ENCODE peak calls at places on chromosomes 11 and 22, in four cellular contexts. B, T, S and P are unnamed samples.

GRCh38 chr22:44313385-44314006 is 745 bp upstream of the SHISAL1 start:
- DNase-seq in B (no peak), T (no peak), S (no peak), P (no peak)

GRCh38 chr11:103109818-103110388 is 677 bp downstream of the DYNC2H1 start:
- DNase-seq in B (no peak), T (no peak), S (peak; percentile 15), P (no peak)

GRCh38 chr11:95147364-95147905 is 57.8 kb downstream of the ENDOD1 start:
- DNase-seq in B (no peak), T (no peak), S (peak; percentile 92), P (no peak)

GRCh38 chr11:45994421-45995341 is 72.2 kb downstream of the LARGE2 start:
- DNase-seq in B (no peak), T (no peak), S (peak; percentile 55), P (no peak)

GRCh38 chr11:79121351-79121750 is 319.5 kb downstream of the TENM4 start:
- DNase-seq in B (no peak), T (no peak), S (no peak), P (no peak)

GRCh38 chr22:46660604-46661201 is 40.5 kb downstream of the GRAMD4 start:
- DNase-seq in B (no peak), T (no peak), S (no peak), P (no peak)

GRCh38 chr11:119774180-119774763 is 45.3 kb upstream of the NECTIN1 start:
- DNase-seq in B (peak; percentile 53), T (no peak), S (peak; percentile 39), P (no peak)

GRCh38 chr11:13897606-13898276 is 64.8 kb upstream of the SPON1 start:
- DNase-seq in B (no peak), T (no peak), S (no peak), P (no peak)

GRCh38 chr11:70074701-70075100 is 3.4 kb upstream of the ANO1 start:
- DNase-seq in B (no peak), T (no peak), S (no peak), P (no peak)

GRCh38 chr11:104254347-104254746 is 90.4 kb upstream of the PDGFD start:
- DNase-seq in B (peak; percentile 39), T (peak; percentile 65), S (peak; percentile 29), P (no peak)

GRCh38 chr11:131914299-131914902 is 544.0 kb downstream of the NTM start:
- DNase-seq in B (no peak), T (no peak), S (peak; percentile 43), P (no peak)

GRCh38 chr11:2650343-2650867 is 49.4 kb downstream of the KCNQ1OT1 start:
- DNase-seq in B (no peak), T (no peak), S (no peak), P (no peak)

GRCh38 chr11:69699213-69699612 is 4.6 kb downstream of the FGF19 start:
- DNase-seq in B (no peak), T (no peak), S (no peak), P (no peak)

GRCh38 chr22:18065256-18065655 is 12.5 kb upstream of the PEX26 start:
- DNase-seq in B (no peak), T (no peak), S (no peak), P (no peak)

GRCh38 chr11:45894555-45895247 is 9.2 kb downstream of the MAPK8IP1 start:
- DNase-seq in B (no peak), T (no peak), S (no peak), P (no peak)

GRCh38 chr11:100863080-100863581 is 176.0 kb downstream of the ARHGAP42 start:
- DNase-seq in B (no peak), T (no peak), S (peak; percentile 89), P (peak; percentile 97)

GRCh38 chr11:115502636-115503082 is 1.6 kb downstream of the CADM1 start:
- DNase-seq in B (no peak), T (no peak), S (no peak), P (no peak)

GRCh38 chr11:45094958-45095690 is 51.3 kb upstream of the PRDM11 start:
- DNase-seq in B (no peak), T (no peak), S (no peak), P (no peak)

GRCh38 chr11:124602193-124602592 is 9.0 kb upstream of the PANX3 start:
- DNase-seq in B (no peak), T (no peak), S (peak; percentile 72), P (no peak)

GRCh38 chr22:24997023-24997422 is 44.5 kb downstream of the KIAA1671 start:
- DNase-seq in B (no peak), T (no peak), S (no peak), P (no peak)

GRCh38 chr11:103940542-103940941 is 95.9 kb upstream of the DDI1 start:
- DNase-seq in B (no peak), T (no peak), S (no peak), P (peak; percentile 29)

GRCh38 chr11:103700605-103701004 is 335.8 kb upstream of the DDI1 start:
- DNase-seq in B (no peak), T (no peak), S (peak; percentile 92), P (peak; percentile 36)

GRCh38 chr11:127609025-127609788 is 608.6 kb upstream of the KIRREL3 start:
- DNase-seq in B (no peak), T (no peak), S (no peak), P (no peak)
- TF ChIP-seq CTCF in B (no peak), T (no peak), S (no peak), P (no peak)

GRCh38 chr11:12573707-12574106 is 100.5 kb upstream of the TEAD1 start:
- DNase-seq in B (no peak), T (no peak), S (no peak), P (no peak)

GRCh38 chr11:12581923-12582322 is 92.3 kb upstream of the TEAD1 start:
- DNase-seq in B (no peak), T (no peak), S (peak; percentile 74), P (no peak)

GRCh38 chr11:12577746-12578644 is 96.2 kb upstream of the TEAD1 start:
- DNase-seq in B (no peak), T (no peak), S (no peak), P (no peak)
- TF ChIP-seq CTCF in B (peak; percentile 35), T (peak; percentile 20), S (no peak), P (no peak)

DNA sequence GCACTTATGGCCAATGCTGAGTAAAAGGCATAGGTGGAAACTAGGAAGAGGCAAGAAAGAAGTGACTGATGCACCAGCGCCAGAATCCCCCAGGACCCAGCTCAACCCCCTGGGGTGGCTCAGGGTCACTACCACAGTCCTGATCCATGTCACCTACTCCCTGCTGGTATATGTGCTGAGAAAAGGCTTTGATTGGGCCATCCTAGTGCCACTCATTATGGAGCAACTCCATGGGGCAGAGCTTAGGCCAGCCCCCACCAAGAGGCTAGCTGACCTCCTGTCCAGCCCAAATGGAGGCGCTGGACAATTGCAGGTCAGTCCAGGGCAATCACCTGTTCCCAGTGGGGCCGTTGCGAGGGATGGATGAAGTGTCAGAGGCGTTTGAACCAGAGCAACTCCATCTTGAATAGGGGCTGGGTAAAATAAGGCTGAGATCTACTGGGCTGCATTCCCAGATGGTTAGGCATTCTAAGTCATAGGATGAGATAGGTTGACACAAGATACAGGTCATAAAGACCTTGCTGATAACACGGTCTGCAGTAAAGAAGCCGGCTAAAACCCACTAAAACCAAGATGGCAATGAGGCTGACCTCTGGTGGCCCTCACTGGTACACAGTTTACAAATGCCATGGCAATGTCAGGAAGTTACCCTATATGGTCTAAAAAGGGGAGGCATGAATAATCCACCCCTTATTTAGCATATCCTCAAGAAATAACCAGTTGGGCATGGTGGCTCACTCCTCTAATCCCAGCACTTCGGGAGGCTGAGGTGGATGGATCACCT is 20.6 kb upstream of the DAGLA start:
- DNase-seq in B (no peak), T (no peak), S (peak; percentile 19), P (no peak)
- TF ChIP-seq CTCF in B (no peak), T (peak; percentile 33), S (no peak), P (no peak)

DNA sequence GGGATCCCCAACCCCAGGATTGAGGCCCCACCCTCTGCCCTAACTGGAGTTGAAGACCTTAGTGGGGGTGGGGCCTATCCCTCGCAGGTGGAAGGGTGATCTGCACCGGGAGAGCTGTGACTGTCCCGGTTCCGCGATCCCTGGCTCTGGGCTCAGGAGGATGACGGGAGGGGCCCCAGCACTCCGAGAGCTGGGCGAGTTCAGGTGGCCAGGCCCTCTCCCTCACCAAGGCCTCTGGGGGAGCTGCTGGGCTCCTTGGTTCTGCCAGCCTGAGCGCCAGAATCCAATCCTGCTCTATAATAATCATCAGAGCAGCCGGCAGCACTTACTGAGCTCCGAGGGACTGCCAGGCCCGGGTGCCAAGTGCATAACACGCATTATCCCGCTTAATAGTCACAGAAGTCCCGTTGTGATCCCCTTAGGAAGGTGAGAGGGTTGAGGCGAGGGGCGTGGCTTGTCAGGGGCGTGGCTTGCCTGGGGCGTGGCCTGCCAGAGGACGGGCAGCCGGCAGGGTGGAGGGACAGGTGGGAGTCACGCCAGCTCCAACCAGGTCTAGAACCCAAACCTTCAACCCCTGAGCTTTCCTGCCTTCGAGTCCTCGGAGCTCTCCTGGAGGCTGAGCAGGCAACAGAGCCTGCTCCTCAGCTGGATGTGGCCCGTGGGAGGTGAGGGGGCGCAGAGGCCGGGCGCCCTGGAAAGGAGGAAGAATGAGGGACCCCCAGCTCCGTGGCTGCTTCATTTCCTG is 7.2 kb upstream of the SYT7 start:
- DNase-seq in B (no peak), T (no peak), S (peak; percentile 38), P (no peak)
- TF ChIP-seq CTCF in B (peak; percentile 44), T (peak; percentile 44), S (peak; percentile 21), P (peak; percentile 26)

GRCh38 chr11:57324154-57324885 is 432 bp downstream of the TNKS1BP1 start:
- DNase-seq in B (peak; percentile 74), T (no peak), S (peak; percentile 50), P (no peak)

GRCh38 chr11:57324886-57325734 is at the start of gene TNKS1BP1:
- DNase-seq in B (peak; percentile 96), T (peak; percentile 95), S (peak; percentile 95), P (peak; percentile 95)

GRCh38 chr11:57322881-57323467 is 1.8 kb downstream of the TNKS1BP1 start:
- DNase-seq in B (no peak), T (no peak), S (peak; percentile 25), P (no peak)

GRCh38 chr11:57321996-57322880 is 2.5 kb downstream of the TNKS1BP1 start:
- DNase-seq in B (peak; percentile 48), T (no peak), S (peak; percentile 99), P (peak; percentile 97)

GRCh38 chr11:57323503-57324153 is 1.1 kb downstream of the TNKS1BP1 start:
- DNase-seq in B (no peak), T (no peak), S (peak; percentile 48), P (no peak)
- TF ChIP-seq CTCF in B (peak; percentile 12), T (no peak), S (peak; percentile 11), P (peak; percentile 21)